ENCODE peak calls at places on chromosomes 11 and 22, in ten cellular contexts. I, N, O, M, A, G, H, C, W and B are unnamed samples.

GRCh38 chr11:105081412-105082150 is 36.4 kb upstream of the CARD16 start:
- DNase-seq in N (no peak), C (no peak), A (peak; percentile 27), H (no peak), O (no peak), G (no peak), W (no peak), M (peak; percentile 2), I (no peak), B (no peak)

GRCh38 chr11:103395612-103396011 is 286.4 kb downstream of the DYNC2H1 start:
- DNase-seq in O (no peak), G (peak; percentile 75), W (peak; percentile 89), M (no peak), A (no peak), C (no peak), I (no peak), H (no peak), N (no peak), B (peak; percentile 94)

GRCh38 chr11:1299621-1300020 is 9.8 kb downstream of the TOLLIP start:
- DNase-seq in N (no peak), M (no peak), O (no peak), H (no peak), A (peak; percentile 82), G (no peak), W (no peak), I (no peak), C (no peak), B (no peak)

GRCh38 chr11:126267650-126268049 is 1.0 kb downstream of the SRPRA start:
- DNase-seq in W (no peak), M (no peak), H (no peak), I (no peak), A (no peak), N (no peak), C (no peak), G (no peak), O (no peak), B (no peak)

GRCh38 chr11:134469627-134470026 is 57.6 kb upstream of the B3GAT1 start:
- DNase-seq in G (no peak), I (no peak), N (no peak), H (no peak), A (no peak), O (no peak), M (no peak), C (no peak), W (no peak), B (no peak)

GRCh38 chr11:32562839-32563599 is 20.6 kb upstream of the EIF3M start:
- DNase-seq in O (no peak), I (no peak), W (peak; percentile 97), A (no peak), C (no peak), G (no peak), M (no peak), H (no peak), N (no peak), B (peak; percentile 29)

GRCh38 chr11:67434395-67434881 is 3.0 kb downstream of the PTPRCAP start:
- DNase-seq in C (no peak), O (no peak), N (no peak), I (no peak), G (no peak), W (no peak), A (peak; percentile 76), H (no peak), M (no peak), B (no peak)

GRCh38 chr22:44448271-44448780 is 49.7 kb downstream of the RTL6 start:
- DNase-seq in I (peak; percentile 90), N (no peak), O (no peak), H (no peak), G (peak; percentile 98), C (no peak), A (peak; percentile 61), M (no peak), W (peak; percentile 95), B (peak; percentile 90)

GRCh38 chr22:22403771-22404170 is 104.8 kb downstream of the ZNF280B start:
- DNase-seq in C (no peak), G (no peak), A (no peak), N (no peak), H (no peak), O (no peak), W (no peak), M (no peak), I (no peak), B (no peak)

GRCh38 chr11:25860677-25861445 is 471.1 kb upstream of the ANO3 start:
- DNase-seq in W (no peak), H (no peak), N (no peak), C (no peak), A (no peak), I (peak; percentile 13), G (peak; percentile 32), O (no peak), M (no peak), B (peak; percentile 17)

GRCh38 chr11:8291421-8292350 is 28.0 kb upstream of the LMO1 start:
- DNase-seq in A (no peak), M (peak; percentile 1), H (no peak), I (no peak), N (no peak), C (no peak), W (no peak), O (no peak), G (no peak), B (no peak)

GRCh38 chr11:69541501-69542313 is 60.2 kb downstream of the LINC01488 start:
- DNase-seq in N (no peak), W (peak; percentile 67), O (peak; percentile 14), C (no peak), M (no peak), G (peak; percentile 46), H (no peak), I (no peak), A (no peak), B (peak; percentile 8)

GRCh38 chr11:69878927-69879733 is 59.9 kb upstream of the FGF3 start:
- DNase-seq in M (no peak), A (peak; percentile 45), I (no peak), W (no peak), N (no peak), C (no peak), H (no peak), G (no peak), O (peak; percentile 27), B (no peak)

GRCh38 chr11:84019576-84020194 is 733.5 kb upstream of the CCDC90B start:
- DNase-seq in I (no peak), O (no peak), H (no peak), C (no peak), N (no peak), M (no peak), W (no peak), G (peak; percentile 83), A (no peak), B (peak; percentile 89)

GRCh38 chr11:36684840-36685800 is 87.1 kb upstream of the RAG2 start:
- DNase-seq in N (peak; percentile 46), O (no peak), M (no peak), I (no peak), C (peak; percentile 13), H (no peak), A (no peak), G (no peak), W (no peak), B (no peak)

GRCh38 chr11:47289856-47290255 is 19.9 kb downstream of the MADD start:
- DNase-seq in W (no peak), A (no peak), M (no peak), C (no peak), I (no peak), O (no peak), H (no peak), N (no peak), G (no peak), B (no peak)